ENCODE peak calls at places on chromosomes 1 and 21, in four cellular contexts. One of them, this sample, is unnamed. For H3K4me1 and H3K36me3, the result is how much of the 10 kb centered on the place peaks cover.

GRCh38 chr1:171422489-171422888 is 62.8 kb upstream of the PRRC2C start:
- DNase-seq in heart left ventricle: no peak
- DNase-seq in IMR-90: peak
- DNase-seq in tibial nerve: no peak
- DNase-seq in this sample: no peak

GRCh38 chr1:15760520-15761211 is 2.1 kb downstream of the FBLIM1 start:
- DNase-seq in heart left ventricle: peak
- DNase-seq in IMR-90: peak
- DNase-seq in tibial nerve: no peak
- DNase-seq in this sample: no peak

GRCh38 chr1:1462318-1462966 is 9.1 kb upstream of the ATAD3B start:
- DNase-seq in heart left ventricle: no peak
- DNase-seq in IMR-90: no peak
- DNase-seq in tibial nerve: no peak
- DNase-seq in this sample: no peak

GRCh38 chr21:22855581-22855980 is 1857.4 kb downstream of the NCAM2 start:
- DNase-seq in heart left ventricle: no peak
- DNase-seq in IMR-90: no peak
- DNase-seq in tibial nerve: no peak
- DNase-seq in this sample: no peak

GRCh38 chr21:29585462-29585861 is 286.7 kb downstream of the BACH1 start:
- DNase-seq in heart left ventricle: no peak
- DNase-seq in IMR-90: no peak
- DNase-seq in tibial nerve: no peak
- DNase-seq in this sample: no peak

GRCh38 chr1:228314315-228314657 is 92.3 kb downstream of the TRIM11 start:
- DNase-seq in heart left ventricle: no peak
- DNase-seq in IMR-90: no peak
- DNase-seq in tibial nerve: no peak
- DNase-seq in this sample: no peak

GRCh38 chr1:89815040-89815439 is 5.8 kb upstream of the LRRC8D start:
- DNase-seq in heart left ventricle: no peak
- DNase-seq in IMR-90: no peak
- DNase-seq in tibial nerve: no peak
- DNase-seq in this sample: no peak

GRCh38 chr1:91622586-91622985 is 121.9 kb downstream of the CDC7 start:
- DNase-seq in heart left ventricle: peak
- DNase-seq in IMR-90: no peak
- DNase-seq in tibial nerve: peak
- DNase-seq in this sample: peak

GRCh38 chr1:3727042-3727824 is 25.0 kb upstream of the CCDC27 start:
- DNase-seq in heart left ventricle: no peak
- DNase-seq in IMR-90: no peak
- DNase-seq in tibial nerve: no peak
- DNase-seq in this sample: no peak

GRCh38 chr1:41317356-41317755 is 43.9 kb upstream of the FOXO6 start:
- DNase-seq in heart left ventricle: no peak
- DNase-seq in IMR-90: no peak
- DNase-seq in tibial nerve: no peak
- DNase-seq in this sample: no peak

GRCh38 chr1:181133441-181133951 is 45.0 kb downstream of the IER5 start:
- DNase-seq in heart left ventricle: no peak
- DNase-seq in IMR-90: no peak
- DNase-seq in tibial nerve: no peak
- DNase-seq in this sample: no peak

GRCh38 chr1:16145988-16146887 is 9.6 kb downstream of the EPHA2 start:
- DNase-seq in heart left ventricle: peak
- DNase-seq in IMR-90: peak
- DNase-seq in tibial nerve: peak
- DNase-seq in this sample: peak

GRCh38 chr1:56456426-56457101 is 122.8 kb downstream of the PLPP3 start:
- DNase-seq in heart left ventricle: no peak
- DNase-seq in IMR-90: peak
- DNase-seq in tibial nerve: no peak
- DNase-seq in this sample: no peak

GRCh38 chr1:233613252-233614172 is at the start of gene KCNK1:
- DNase-seq in heart left ventricle: peak
- DNase-seq in IMR-90: peak
- DNase-seq in tibial nerve: peak
- DNase-seq in this sample: no peak

GRCh38 chr1:226429051-226429461 is 21.2 kb upstream of the PARP1 start:
- DNase-seq in heart left ventricle: no peak
- DNase-seq in IMR-90: no peak
- DNase-seq in tibial nerve: no peak
- DNase-seq in this sample: no peak

GRCh38 chr1:94982403-94982802 is 55.5 kb upstream of the CNN3 start:
- DNase-seq in heart left ventricle: no peak
- DNase-seq in IMR-90: no peak
- DNase-seq in tibial nerve: no peak
- DNase-seq in this sample: no peak

GRCh38 chr21:27143476-27143875 is 176.6 kb upstream of the ADAMTS5 start:
- DNase-seq in heart left ventricle: no peak
- DNase-seq in IMR-90: no peak
- DNase-seq in tibial nerve: no peak
- DNase-seq in this sample: no peak

GRCh38 chr21:15197696-15198095 is 132.9 kb upstream of the NRIP1 start:
- DNase-seq in heart left ventricle: no peak
- DNase-seq in IMR-90: no peak
- DNase-seq in tibial nerve: no peak
- DNase-seq in this sample: no peak
- TF ChIP-seq POLR2A in heart left ventricle: no peak
- TF ChIP-seq POLR2A in IMR-90: no peak
- TF ChIP-seq POLR2A in tibial nerve: no peak
- TF ChIP-seq POLR2A in this sample: no peak

DNA sequence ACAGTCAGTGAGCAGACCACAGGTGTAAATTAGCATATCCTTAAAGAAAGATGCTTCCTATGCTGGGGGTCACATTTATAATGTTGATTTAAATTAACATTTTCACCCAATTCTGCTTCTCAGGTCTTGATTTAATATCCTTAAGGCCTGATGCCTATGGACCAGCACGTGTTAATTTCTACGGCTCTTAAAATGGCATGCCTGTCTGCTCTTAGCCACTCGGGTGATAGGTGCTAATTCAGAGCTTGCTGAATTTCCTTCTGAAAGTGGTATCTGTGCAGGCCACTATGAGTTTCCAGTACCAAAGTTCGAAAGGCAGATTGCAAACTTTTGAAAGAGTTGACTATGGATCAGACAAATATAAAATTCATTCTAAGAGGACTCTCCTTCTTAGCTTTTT is 487.4 kb upstream of the ADGRL2 start:
- DNase-seq in heart left ventricle: no peak
- DNase-seq in IMR-90: no peak
- DNase-seq in tibial nerve: no peak
- DNase-seq in this sample: no peak
- H3K4me1 ChIP-seq in heart left ventricle: under half
- H3K4me1 ChIP-seq in IMR-90: under half
- H3K4me1 ChIP-seq in tibial nerve: under half
- H3K4me1 ChIP-seq in this sample: under half

GRCh38 chr1:224375059-224375458 is 18.4 kb downstream of the CNIH4 start:
- DNase-seq in heart left ventricle: no peak
- DNase-seq in IMR-90: no peak
- DNase-seq in tibial nerve: no peak
- DNase-seq in this sample: no peak
- H3K36me3 ChIP-seq in heart left ventricle: under half
- H3K36me3 ChIP-seq in IMR-90: under half
- H3K36me3 ChIP-seq in tibial nerve: under half
- H3K36me3 ChIP-seq in this sample: under half

GRCh38 chr1:53326598-53327182 is 1.2 kb downstream of the LRP8 start:
- DNase-seq in heart left ventricle: no peak
- DNase-seq in IMR-90: no peak
- DNase-seq in tibial nerve: no peak
- DNase-seq in this sample: no peak
- TF ChIP-seq POLR2A in heart left ventricle: no peak
- TF ChIP-seq POLR2A in IMR-90: no peak
- TF ChIP-seq POLR2A in tibial nerve: no peak
- TF ChIP-seq POLR2A in this sample: no peak

GRCh38 chr1:32757213-32757895 is 54.8 kb upstream of the SYNC start:
- DNase-seq in heart left ventricle: no peak
- DNase-seq in IMR-90: no peak
- DNase-seq in tibial nerve: no peak
- DNase-seq in this sample: no peak
- H3K4me1 ChIP-seq in heart left ventricle: under half
- H3K4me1 ChIP-seq in IMR-90: under half
- H3K4me1 ChIP-seq in tibial nerve: under half
- H3K4me1 ChIP-seq in this sample: under half

GRCh38 chr1:193568451-193568985 is 382.1 kb upstream of the B3GALT2 start:
- DNase-seq in heart left ventricle: no peak
- DNase-seq in IMR-90: no peak
- DNase-seq in tibial nerve: no peak
- DNase-seq in this sample: no peak

GRCh38 chr1:193566735-193567134 is 380.3 kb upstream of the B3GALT2 start:
- DNase-seq in heart left ventricle: no peak
- DNase-seq in IMR-90: no peak
- DNase-seq in tibial nerve: no peak
- DNase-seq in this sample: no peak

GRCh38 chr1:193569096-193569495 is 382.7 kb upstream of the B3GALT2 start:
- DNase-seq in heart left ventricle: no peak
- DNase-seq in IMR-90: no peak
- DNase-seq in tibial nerve: no peak
- DNase-seq in this sample: no peak

GRCh38 chr1:193567937-193568336 is 381.5 kb upstream of the B3GALT2 start:
- DNase-seq in heart left ventricle: no peak
- DNase-seq in IMR-90: no peak
- DNase-seq in tibial nerve: no peak
- DNase-seq in this sample: no peak

GRCh38 chr1:193565971-193566577 is 379.7 kb upstream of the B3GALT2 start:
- DNase-seq in heart left ventricle: no peak
- DNase-seq in IMR-90: no peak
- DNase-seq in tibial nerve: no peak
- DNase-seq in this sample: no peak
- H3K36me3 ChIP-seq in heart left ventricle: under half
- H3K36me3 ChIP-seq in IMR-90: under half
- H3K36me3 ChIP-seq in tibial nerve: under half
- H3K36me3 ChIP-seq in this sample: under half

DNA sequence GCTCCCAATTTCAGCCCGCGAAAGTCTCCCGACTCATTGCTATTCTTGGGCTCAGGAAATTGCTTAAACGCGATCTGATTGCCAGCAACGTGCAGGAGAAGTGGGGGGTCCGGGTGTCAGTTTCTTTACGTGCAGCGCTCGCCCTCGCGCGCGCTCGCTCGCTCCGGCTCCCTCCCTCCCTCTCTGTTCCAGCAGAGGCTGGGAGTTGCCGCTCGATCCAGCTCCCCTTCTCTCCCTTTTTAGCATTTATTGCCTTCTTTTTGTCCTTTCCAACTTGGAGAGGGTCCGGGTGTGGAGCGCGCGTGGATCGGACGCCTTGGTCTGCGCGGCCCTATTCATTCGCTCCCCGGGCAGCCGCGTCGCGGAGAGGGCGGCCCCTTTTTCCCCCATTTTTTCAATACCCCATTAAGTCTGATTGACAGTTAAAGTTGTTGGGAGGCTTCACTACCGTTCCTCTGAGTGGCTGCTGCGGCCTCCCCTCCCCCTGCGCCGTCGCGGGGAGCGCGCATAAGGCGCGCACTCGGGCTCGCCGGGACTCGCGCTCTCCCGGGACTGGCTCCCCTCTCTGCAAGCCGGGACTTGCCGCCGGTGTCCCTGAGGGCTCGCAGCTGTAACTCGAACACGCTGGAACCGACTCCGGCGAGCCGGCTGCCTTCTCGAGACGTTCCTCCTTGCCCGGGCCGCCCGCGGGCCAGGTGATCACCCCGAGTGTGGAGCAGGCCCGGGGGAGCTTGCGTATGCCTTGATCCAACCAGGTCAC is at the start of gene DHRS3:
- DNase-seq in heart left ventricle: peak
- DNase-seq in IMR-90: peak
- DNase-seq in tibial nerve: peak
- DNase-seq in this sample: peak
- TF ChIP-seq POLR2A in heart left ventricle: peak
- TF ChIP-seq POLR2A in IMR-90: no peak
- TF ChIP-seq POLR2A in tibial nerve: peak
- TF ChIP-seq POLR2A in this sample: peak

DNA sequence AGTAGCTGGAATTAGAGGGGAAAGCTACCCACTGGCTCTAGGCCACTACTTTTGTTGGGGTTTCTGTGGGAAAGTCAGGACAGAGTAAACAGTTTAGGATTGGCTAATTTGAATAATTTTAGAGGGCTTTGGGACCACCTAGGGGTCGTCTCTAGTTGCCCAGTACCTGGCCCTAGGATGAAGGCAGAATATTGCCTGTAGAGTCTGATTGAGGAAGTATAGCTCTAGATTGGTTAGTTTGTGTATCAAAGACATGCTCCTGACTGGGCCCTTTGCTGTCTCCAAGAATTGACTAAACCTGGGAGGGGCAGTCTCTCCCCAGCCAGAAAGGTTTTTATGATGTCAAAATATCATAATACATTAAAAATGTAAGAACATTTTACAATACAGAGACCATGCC is 142.0 kb downstream of the POU2F1 start:
- DNase-seq in heart left ventricle: no peak
- DNase-seq in IMR-90: no peak
- DNase-seq in tibial nerve: no peak
- DNase-seq in this sample: no peak
- H3K4me1 ChIP-seq in heart left ventricle: under half
- H3K4me1 ChIP-seq in IMR-90: under half
- H3K4me1 ChIP-seq in tibial nerve: under half
- H3K4me1 ChIP-seq in this sample: under half

GRCh38 chr1:33327587-33328325 is 6.9 kb upstream of the A3GALT2 start:
- DNase-seq in heart left ventricle: peak
- DNase-seq in IMR-90: peak
- DNase-seq in tibial nerve: no peak
- DNase-seq in this sample: peak
- H3K36me3 ChIP-seq in heart left ventricle: half or more
- H3K36me3 ChIP-seq in IMR-90: half or more
- H3K36me3 ChIP-seq in tibial nerve: under half
- H3K36me3 ChIP-seq in this sample: under half

GRCh38 chr1:23567996-23568607 is 8.8 kb upstream of the ID3 start:
- DNase-seq in heart left ventricle: no peak
- DNase-seq in IMR-90: no peak
- DNase-seq in tibial nerve: no peak
- DNase-seq in this sample: no peak

GRCh38 chr1:23566304-23566703 is 7.0 kb upstream of the ID3 start:
- DNase-seq in heart left ventricle: no peak
- DNase-seq in IMR-90: no peak
- DNase-seq in tibial nerve: no peak
- DNase-seq in this sample: no peak

GRCh38 chr1:23570001-23570691 is 10.8 kb upstream of the ID3 start:
- DNase-seq in heart left ventricle: no peak
- DNase-seq in IMR-90: no peak
- DNase-seq in tibial nerve: no peak
- DNase-seq in this sample: no peak

GRCh38 chr1:23568608-23569383 is 9.5 kb upstream of the ID3 start:
- DNase-seq in heart left ventricle: no peak
- DNase-seq in IMR-90: no peak
- DNase-seq in tibial nerve: no peak
- DNase-seq in this sample: no peak

DNA sequence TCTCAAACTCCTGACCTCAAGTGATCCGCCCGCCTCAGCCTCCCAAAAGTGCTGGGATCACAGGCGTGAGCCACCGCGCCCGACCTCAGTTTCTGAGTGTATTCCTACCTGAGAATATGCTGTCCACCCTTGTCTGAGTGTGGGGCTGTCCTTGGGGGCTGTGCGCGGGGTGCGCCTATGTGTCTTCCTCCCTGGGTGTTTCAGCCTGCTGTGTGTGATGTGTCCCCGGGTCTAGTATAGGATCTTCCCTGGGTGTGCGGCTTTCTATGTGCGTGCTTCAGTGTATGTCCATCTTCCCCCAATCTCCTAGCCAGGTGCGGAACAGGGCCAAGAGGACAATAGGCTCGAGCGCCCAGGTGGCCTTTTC is 8.3 kb upstream of the ID3 start:
- DNase-seq in heart left ventricle: no peak
- DNase-seq in IMR-90: no peak
- DNase-seq in tibial nerve: no peak
- DNase-seq in this sample: no peak
- TF ChIP-seq POLR2A in heart left ventricle: no peak
- TF ChIP-seq POLR2A in IMR-90: no peak
- TF ChIP-seq POLR2A in tibial nerve: no peak
- TF ChIP-seq POLR2A in this sample: no peak

This sample was measured in gastrocnemius medialis.